ENCODE peak calls at places on chromosomes 11 and 22, in ten cellular contexts. D, X, Z, P, K, R, A, C, B and M are unnamed samples.

GRCh38 chr22:40001800-40002577 is 7.2 kb downstream of the FAM83F start:
- DNase-seq in D (no peak), K (no peak), P (no peak), C (no peak), A (no peak), B (no peak), Z (no peak), R (no peak), X (no peak), M (no peak)

GRCh38 chr11:94739331-94739730 is 28.8 kb upstream of the AMOTL1 start:
- DNase-seq in D (no peak), X (no peak), P (no peak), Z (no peak), A (no peak), C (no peak), K (no peak), B (no peak), R (no peak), M (no peak)

GRCh38 chr11:128472128-128473110 is 114.9 kb downstream of the ETS1 start:
- DNase-seq in Z (no peak), P (peak; percentile 51), C (no peak), B (no peak), X (no peak), A (peak; percentile 69), D (no peak), K (no peak), R (no peak), M (no peak)

GRCh38 chr11:117822031-117822521 is 2.5 kb downstream of the FXYD2 start:
- DNase-seq in B (no peak), K (no peak), C (no peak), P (peak; percentile 43), Z (peak; percentile 73), X (no peak), D (peak; percentile 80), R (peak; percentile 42), A (no peak), M (peak; percentile 61)

GRCh38 chr22:36027960-36028645 is 521 bp downstream of the RBFOX2 start:
- DNase-seq in B (peak; percentile 68), R (no peak), A (peak; percentile 15), C (peak; percentile 24), D (peak; percentile 83), K (no peak), Z (peak; percentile 71), X (no peak), P (no peak), M (peak; percentile 61)

GRCh38 chr11:46346886-46347636 is at the start of gene DGKZ:
- DNase-seq in P (peak; percentile 95), K (peak; percentile 91), C (peak; percentile 87), R (peak; percentile 85), B (peak; percentile 88), D (peak; percentile 98), A (peak; percentile 72), Z (peak; percentile 93), X (no peak), M (no peak)

GRCh38 chr22:39567135-39567946 is 3.2 kb upstream of the CACNA1I start:
- DNase-seq in K (no peak), X (no peak), B (no peak), C (no peak), P (peak; percentile 43), R (peak; percentile 41), D (no peak), Z (no peak), A (no peak), M (no peak)

GRCh38 chr11:111411456-111411855 is 32.4 kb upstream of the POU2AF1 start:
- DNase-seq in C (no peak), P (no peak), A (no peak), Z (no peak), R (no peak), K (no peak), D (no peak), X (no peak), B (no peak), M (no peak)

GRCh38 chr22:44181033-44181911 is 547 bp downstream of the PARVG start:
- DNase-seq in R (peak; percentile 58), A (no peak), C (no peak), P (peak; percentile 43), B (no peak), D (no peak), Z (no peak), X (no peak), K (peak; percentile 55), M (no peak)

GRCh38 chr11:3081386-3081751 is 24.1 kb upstream of the CARS1 start:
- DNase-seq in Z (no peak), R (no peak), C (no peak), X (no peak), B (no peak), P (no peak), K (no peak), A (no peak), D (no peak), M (no peak)

GRCh38 chr22:48923909-48924475 is 903.7 kb downstream of the BRD1 start:
- DNase-seq in D (peak; percentile 3), R (no peak), P (no peak), K (no peak), A (no peak), Z (peak; percentile 28), B (no peak), C (no peak), X (no peak), M (no peak)

GRCh38 chr11:9462172-9462799 is 1.5 kb downstream of the ZNF143 start:
- DNase-seq in D (no peak), R (no peak), Z (no peak), K (no peak), B (no peak), P (no peak), C (no peak), X (no peak), A (no peak), M (no peak)

GRCh38 chr11:9461760-9462134 is 935 bp downstream of the ZNF143 start:
- DNase-seq in X (no peak), K (no peak), C (no peak), D (no peak), A (peak; percentile 53), B (no peak), Z (no peak), P (peak; percentile 25), R (no peak), M (no peak)

GRCh38 chr11:9460322-9461067 is at the start of gene ZNF143:
- DNase-seq in Z (peak; percentile 100), C (peak; percentile 100), R (peak; percentile 100), B (peak; percentile 100), K (peak; percentile 100), A (peak; percentile 100), X (peak; percentile 99), D (peak; percentile 100), P (peak; percentile 100), M (peak; percentile 99)

GRCh38 chr11:9461068-9461759 is 402 bp downstream of the ZNF143 start:
- DNase-seq in Z (peak; percentile 96), P (peak; percentile 82), C (peak; percentile 69), R (peak; percentile 68), X (peak; percentile 49), K (peak; percentile 87), D (peak; percentile 82), B (peak; percentile 70), A (peak; percentile 94), M (peak; percentile 86)

GRCh38 chr11:9462806-9463537 is 2.2 kb downstream of the ZNF143 start:
- DNase-seq in X (no peak), C (no peak), A (no peak), R (no peak), K (no peak), D (no peak), Z (no peak), B (no peak), P (no peak), M (no peak)
- H3K4me3 ChIP-seq in X (peak overlapping the region; percentile 80), C (no peak overlapping the region), A (no peak overlapping the region), R (no peak overlapping the region), K (no peak overlapping the region), D (no peak overlapping the region), Z (no peak overlapping the region), B (no peak overlapping the region), P (no peak overlapping the region), M (no peak overlapping the region)

DNA sequence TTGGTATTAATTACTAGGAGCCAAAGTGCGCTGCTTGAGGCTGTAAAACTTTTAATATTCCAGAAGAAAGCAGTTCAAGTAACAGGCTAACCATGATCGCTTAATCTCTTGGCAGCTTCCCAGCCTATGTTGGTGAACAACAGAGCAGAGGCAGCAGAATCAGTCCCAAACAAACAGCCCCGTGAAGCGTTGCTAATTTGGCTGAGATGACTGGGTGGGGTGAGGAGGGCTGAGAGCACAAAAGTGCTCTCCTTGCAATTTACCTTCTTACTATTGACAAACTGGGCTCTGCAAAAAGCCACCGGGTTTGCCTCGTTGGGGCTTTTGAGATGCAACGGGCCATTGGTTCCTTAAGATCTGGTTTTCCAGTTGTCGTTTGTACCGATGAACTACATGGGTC is 407.4 kb upstream of the CADM1 start:
- DNase-seq in K (no peak), X (no peak), Z (no peak), B (peak; percentile 17), C (no peak), A (no peak), R (no peak), P (no peak), D (no peak), M (no peak)
- H3K4me3 ChIP-seq in K (no peak overlapping the region), X (no peak overlapping the region), Z (no peak overlapping the region), B (no peak overlapping the region), C (no peak overlapping the region), A (no peak overlapping the region), R (no peak overlapping the region), P (no peak overlapping the region), D (no peak overlapping the region), M (no peak overlapping the region)

GRCh38 chr11:13461291-13461690 is 1.7 kb downstream of the BTBD10 start:
- DNase-seq in R (no peak), K (no peak), D (no peak), B (no peak), X (no peak), P (no peak), Z (no peak), A (no peak), C (no peak), M (no peak)
- H3K4me3 ChIP-seq in R (no peak overlapping the region), K (no peak overlapping the region), D (no peak overlapping the region), B (no peak overlapping the region), X (no peak overlapping the region), P (no peak overlapping the region), Z (no peak overlapping the region), A (no peak overlapping the region), C (no peak overlapping the region), M (no peak overlapping the region)

GRCh38 chr11:33321483-33321882 is 64.3 kb downstream of the HIPK3 start:
- DNase-seq in Z (no peak), B (no peak), R (no peak), X (no peak), K (no peak), C (no peak), A (no peak), P (no peak), D (no peak), M (no peak)

GRCh38 chr11:33325456-33325855 is 68.3 kb downstream of the HIPK3 start:
- DNase-seq in C (no peak), A (no peak), K (no peak), Z (no peak), P (no peak), X (no peak), D (no peak), B (no peak), R (no peak), M (no peak)

GRCh38 chr11:33324211-33324985 is 67.2 kb downstream of the HIPK3 start:
- DNase-seq in A (no peak), K (no peak), Z (no peak), X (no peak), C (no peak), P (no peak), B (no peak), R (no peak), D (no peak), M (no peak)

GRCh38 chr11:33320814-33321330 is 63.7 kb downstream of the HIPK3 start:
- DNase-seq in K (no peak), X (no peak), Z (no peak), A (no peak), C (no peak), D (no peak), B (no peak), P (no peak), R (no peak), M (no peak)

GRCh38 chr11:33323421-33323820 is 66.2 kb downstream of the HIPK3 start:
- DNase-seq in R (no peak), A (no peak), X (no peak), P (no peak), Z (no peak), B (no peak), K (no peak), D (no peak), C (no peak), M (no peak)
- H3K4me3 ChIP-seq in R (no peak overlapping the region), A (no peak overlapping the region), X (no peak overlapping the region), P (no peak overlapping the region), Z (no peak overlapping the region), B (no peak overlapping the region), K (no peak overlapping the region), D (no peak overlapping the region), C (no peak overlapping the region), M (no peak overlapping the region)